ENCODE peak calls at places on chromosomes 11 and 22, in five cellular contexts. B is AG04450; H is DND-41; D is PC-9; U is CD4-positive, alpha-beta T cell. Q is an unnamed sample.
A peak's percentile ranks its signal among the peaks of the same experiment; 100 is the strongest.

GRCh38 chr22:35103756-35104155 is 37.8 kb downstream of the ISX start:
- DNase-seq in H (no peak), D (no peak), B (no peak), U (no peak), Q (no peak)

GRCh38 chr11:14081541-14082211 is 119.2 kb downstream of the SPON1 start:
- DNase-seq in B (no peak), U (no peak), D (no peak), H (no peak), Q (no peak)

GRCh38 chr11:14414470-14415461 is 55.8 kb upstream of the RRAS2 start:
- DNase-seq in B (no peak), H (peak; percentile 96), D (peak; percentile 69), U (peak; percentile 47), Q (no peak)

GRCh38 chr22:30802202-30803166 is 107.8 kb downstream of the OSBP2 start:
- DNase-seq in H (peak; percentile 75), D (peak; percentile 89), B (peak; percentile 74), U (peak; percentile 38), Q (peak; percentile 62)

GRCh38 chr11:130407978-130408377 is 20.4 kb downstream of the ADAMTS8 start:
- DNase-seq in D (peak; percentile 44), U (no peak), B (no peak), H (no peak), Q (peak; percentile 66)

GRCh38 chr11:94134651-94135512 is 6.2 kb downstream of the PANX1 start:
- DNase-seq in B (peak; percentile 80), U (no peak), D (peak; percentile 65), H (no peak), Q (no peak)

GRCh38 chr11:72227316-72228228 is 3.0 kb downstream of the INPPL1 start:
- DNase-seq in B (no peak), H (no peak), D (no peak), U (no peak), Q (no peak)

GRCh38 chr11:76216536-76217326 is 10.4 kb upstream of the WNT11 start:
- DNase-seq in U (no peak), B (no peak), D (no peak), H (no peak), Q (no peak)

GRCh38 chr11:45935349-45936064 is 13.1 kb downstream of the LARGE2 start:
- DNase-seq in D (no peak), B (no peak), U (no peak), H (no peak), Q (no peak)

GRCh38 chr11:132123449-132123848 is 753.0 kb downstream of the NTM start:
- DNase-seq in U (no peak), D (no peak), B (no peak), H (no peak), Q (no peak)

GRCh38 chr11:87422566-87422965 is 384.8 kb downstream of the TMEM135 start:
- DNase-seq in D (no peak), U (no peak), B (no peak), H (no peak), Q (no peak)

GRCh38 chr11:28269621-28270020 is 161.4 kb downstream of the METTL15 start:
- DNase-seq in B (no peak), H (no peak), D (no peak), U (no peak), Q (no peak)

GRCh38 chr22:19991645-19992451 is 24.8 kb downstream of the ARVCF start:
- DNase-seq in U (no peak), B (no peak), D (no peak), H (no peak), Q (no peak)

GRCh38 chr11:848988-849824 is 6.6 kb downstream of the TSPAN4 start:
- DNase-seq in H (no peak), U (no peak), B (no peak), D (no peak), Q (no peak)

GRCh38 chr22:26616650-26617049 is 1.2 kb downstream of the CRYBB1 start:
- DNase-seq in D (no peak), B (no peak), U (no peak), H (no peak), Q (no peak)

GRCh38 chr22:45621836-45622600 is 49.6 kb upstream of the ATXN10 start:
- DNase-seq in B (no peak), U (no peak), H (no peak), D (no peak), Q (no peak)

GRCh38 chr11:15471028-15471708 is 356.4 kb downstream of the INSC start:
- DNase-seq in U (no peak), B (no peak), H (no peak), D (no peak), Q (no peak)

GRCh38 chr11:65434667-65435179 is 12.1 kb downstream of the NEAT1 start:
- DNase-seq in U (no peak), B (no peak), D (no peak), H (no peak), Q (no peak)

GRCh38 chr22:45273452-45274075 is 11.2 kb upstream of the UPK3A start:
- DNase-seq in B (no peak), D (no peak), U (no peak), H (no peak), Q (no peak)

GRCh38 chr11:45931739-45932138 is 9.3 kb downstream of the LARGE2 start:
- DNase-seq in U (no peak), D (no peak), B (no peak), H (no peak), Q (no peak)

GRCh38 chr22:39300198-39300830 is 19.1 kb downstream of the RPL3 start:
- DNase-seq in B (no peak), U (no peak), H (no peak), D (peak; percentile 60), Q (no peak)

GRCh38 chr11:47185305-47186075 is 744 bp downstream of the PACSIN3 start:
- DNase-seq in B (no peak), H (no peak), D (peak; percentile 75), U (no peak), Q (no peak)

DNA sequence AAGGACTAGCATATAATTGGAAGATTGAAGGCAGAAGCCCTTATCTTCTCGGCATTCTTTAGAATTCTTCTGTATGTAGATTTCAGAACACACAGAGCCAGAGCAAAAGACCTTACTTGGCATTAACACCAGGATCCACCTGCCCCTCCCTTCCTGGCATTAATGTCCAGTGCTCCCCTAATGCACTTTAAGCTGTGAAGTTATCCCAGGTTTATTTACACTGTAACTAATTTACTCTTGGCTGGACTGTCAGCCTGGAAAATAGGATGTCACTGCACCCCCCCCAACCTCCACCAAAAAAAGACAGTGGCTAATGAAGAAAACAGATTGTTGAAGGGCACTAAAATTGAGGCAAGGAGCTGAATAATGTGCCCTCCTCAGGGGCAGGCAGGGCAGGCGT is 30.1 kb downstream of the TIMP3 start:
- DNase-seq in B (no peak), D (no peak), U (no peak), H (no peak), Q (no peak)
- H3K27ac ChIP-seq in B (no peak overlapping the region), D (peak overlapping the region; percentile 20), U (no peak overlapping the region), H (no peak overlapping the region), Q (no peak overlapping the region)

DNA sequence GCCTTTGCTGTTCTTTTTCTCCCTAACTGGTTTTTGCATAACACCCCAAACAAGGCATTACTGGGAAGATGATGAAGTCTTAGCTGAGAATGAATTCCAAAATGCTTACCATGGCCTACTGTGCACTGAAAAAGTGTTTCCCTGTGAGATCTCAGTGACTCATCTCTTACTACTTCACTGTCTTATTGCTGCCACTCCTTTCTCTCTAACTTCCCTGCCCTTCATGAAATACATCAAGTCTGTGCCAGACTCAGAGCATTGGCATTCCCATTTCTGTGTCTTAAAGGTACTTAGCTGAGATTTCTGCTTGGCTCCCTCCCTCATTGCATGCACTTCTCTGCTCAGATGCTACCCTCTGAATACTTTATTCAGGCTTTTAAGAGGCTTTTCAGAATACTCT is 49.1 kb upstream of the MUC15 start:
- DNase-seq in H (no peak), U (no peak), B (peak; percentile 6), D (peak; percentile 84), Q (peak; percentile 75)
- H3K27ac ChIP-seq in H (no peak overlapping the region), U (no peak overlapping the region), B (no peak overlapping the region), D (peak overlapping the region; percentile 48), Q (peak overlapping the region; percentile 87)

GRCh38 chr22:23187201-23187600 is 6.9 kb downstream of the BCR start:
- DNase-seq in B (no peak), D (no peak), H (no peak), U (no peak), Q (no peak)

GRCh38 chr22:23190526-23190925 is 10.2 kb downstream of the BCR start:
- DNase-seq in U (no peak), B (no peak), D (no peak), H (no peak), Q (no peak)

GRCh38 chr22:23184100-23184763 is 3.9 kb downstream of the BCR start:
- DNase-seq in U (no peak), B (no peak), D (no peak), H (no peak), Q (no peak)

GRCh38 chr22:23184764-23185113 is 4.4 kb downstream of the BCR start:
- DNase-seq in U (no peak), H (no peak), D (no peak), B (no peak), Q (no peak)

GRCh38 chr22:23187871-23188700 is 7.8 kb downstream of the BCR start:
- DNase-seq in D (peak; percentile 57), B (no peak), U (no peak), H (no peak), Q (no peak)
- H3K27ac ChIP-seq in D (peak overlapping the region; percentile 23), B (no peak overlapping the region), U (no peak overlapping the region), H (peak overlapping the region; percentile 37), Q (no peak overlapping the region)

GRCh38 chr11:70381872-70382842 is 16.2 kb upstream of the CTTN start:
- DNase-seq in U (no peak), D (no peak), H (no peak), B (peak; percentile 64), Q (no peak)

GRCh38 chr11:70384486-70385152 is 13.7 kb upstream of the CTTN start:
- DNase-seq in U (no peak), H (no peak), B (no peak), D (no peak), Q (no peak)

GRCh38 chr11:70387564-70387963 is 10.8 kb upstream of the CTTN start:
- DNase-seq in B (no peak), H (no peak), U (no peak), D (no peak), Q (no peak)

GRCh38 chr11:70381350-70381749 is 17.0 kb upstream of the CTTN start:
- DNase-seq in D (no peak), B (no peak), U (no peak), H (no peak), Q (no peak)

GRCh38 chr11:70383664-70384395 is 14.5 kb upstream of the CTTN start:
- DNase-seq in U (no peak), H (no peak), B (no peak), D (no peak), Q (no peak)
- H3K27ac ChIP-seq in U (no peak overlapping the region), H (no peak overlapping the region), B (peak overlapping the region; percentile 12), D (no peak overlapping the region), Q (no peak overlapping the region)

GRCh38 chr11:12403122-12403994 is 26.0 kb downstream of the PARVA start:
- DNase-seq in D (no peak), B (peak; percentile 54), H (no peak), U (no peak), Q (no peak)
- H3K27ac ChIP-seq in D (no peak overlapping the region), B (peak overlapping the region; percentile 93), H (no peak overlapping the region), U (no peak overlapping the region), Q (no peak overlapping the region)

GRCh38 chr11:11580831-11581492 is 40.8 kb downstream of the GALNT18 start:
- DNase-seq in B (no peak), U (no peak), H (no peak), D (no peak), Q (no peak)
- H3K27ac ChIP-seq in B (no peak overlapping the region), U (no peak overlapping the region), H (no peak overlapping the region), D (no peak overlapping the region), Q (peak overlapping the region; percentile 29)

Q was measured in epithelial cell of prostate.